ENCODE peak calls at places on chromosomes 6 and 20, in seven cellular contexts. One of them, this sample, is unnamed. For H3K9me3, the result is how much of the 10 kb centered on the place peaks cover.

GRCh38 chr6:78513856-78514255 is 353.5 kb upstream of the IRAK1BP1 start:
- DNase-seq in heart right ventricle: no peak
- DNase-seq in GM23248: no peak
- DNase-seq in OCI-LY7: peak
- DNase-seq in CD8-positive, alpha-beta memory T cell: no peak
- DNase-seq in SJSA1: no peak
- DNase-seq in upper lobe of right lung: no peak
- DNase-seq in this sample: no peak

GRCh38 chr20:63392465-63393365 is 31.6 kb upstream of the CHRNA4 start:
- DNase-seq in heart right ventricle: no peak
- DNase-seq in GM23248: no peak
- DNase-seq in OCI-LY7: no peak
- DNase-seq in CD8-positive, alpha-beta memory T cell: no peak
- DNase-seq in SJSA1: no peak
- DNase-seq in upper lobe of right lung: no peak
- DNase-seq in this sample: no peak

GRCh38 chr6:31794294-31794865 is 1.2 kb downstream of the VARS1 start:
- DNase-seq in heart right ventricle: no peak
- DNase-seq in GM23248: peak
- DNase-seq in OCI-LY7: peak
- DNase-seq in CD8-positive, alpha-beta memory T cell: no peak
- DNase-seq in SJSA1: peak
- DNase-seq in upper lobe of right lung: no peak
- DNase-seq in this sample: no peak

GRCh38 chr6:116036075-116036773 is 24.5 kb downstream of the FRK start:
- DNase-seq in heart right ventricle: no peak
- DNase-seq in GM23248: no peak
- DNase-seq in OCI-LY7: no peak
- DNase-seq in CD8-positive, alpha-beta memory T cell: no peak
- DNase-seq in SJSA1: no peak
- DNase-seq in upper lobe of right lung: no peak
- DNase-seq in this sample: no peak

GRCh38 chr20:63061051-63061531 is 54.3 kb upstream of the BHLHE23 start:
- DNase-seq in heart right ventricle: no peak
- DNase-seq in GM23248: no peak
- DNase-seq in OCI-LY7: no peak
- DNase-seq in CD8-positive, alpha-beta memory T cell: no peak
- DNase-seq in SJSA1: no peak
- DNase-seq in upper lobe of right lung: peak
- DNase-seq in this sample: no peak

GRCh38 chr6:97176468-97176867 is 106.5 kb downstream of the MMS22L start:
- DNase-seq in heart right ventricle: no peak
- DNase-seq in GM23248: no peak
- DNase-seq in OCI-LY7: no peak
- DNase-seq in CD8-positive, alpha-beta memory T cell: no peak
- DNase-seq in SJSA1: no peak
- DNase-seq in upper lobe of right lung: no peak
- DNase-seq in this sample: no peak

GRCh38 chr20:51800132-51800721 is 2.1 kb downstream of the SALL4 start:
- DNase-seq in heart right ventricle: peak
- DNase-seq in GM23248: peak
- DNase-seq in OCI-LY7: peak
- DNase-seq in CD8-positive, alpha-beta memory T cell: peak
- DNase-seq in SJSA1: peak
- DNase-seq in upper lobe of right lung: peak
- DNase-seq in this sample: peak

GRCh38 chr6:79993012-79993910 is 11.2 kb upstream of the TTK start:
- DNase-seq in heart right ventricle: no peak
- DNase-seq in GM23248: no peak
- DNase-seq in OCI-LY7: no peak
- DNase-seq in CD8-positive, alpha-beta memory T cell: no peak
- DNase-seq in SJSA1: no peak
- DNase-seq in upper lobe of right lung: no peak
- DNase-seq in this sample: no peak

GRCh38 chr20:11917663-11918062 is at the start of gene BTBD3:
- DNase-seq in heart right ventricle: peak
- DNase-seq in GM23248: peak
- DNase-seq in OCI-LY7: no peak
- DNase-seq in CD8-positive, alpha-beta memory T cell: no peak
- DNase-seq in SJSA1: no peak
- DNase-seq in upper lobe of right lung: no peak
- DNase-seq in this sample: no peak

GRCh38 chr6:111015656-111016190 is 33.9 kb downstream of the RPF2 start:
- DNase-seq in heart right ventricle: no peak
- DNase-seq in GM23248: no peak
- DNase-seq in OCI-LY7: no peak
- DNase-seq in CD8-positive, alpha-beta memory T cell: no peak
- DNase-seq in SJSA1: no peak
- DNase-seq in upper lobe of right lung: no peak
- DNase-seq in this sample: no peak

GRCh38 chr6:80210618-80211017 is 104.1 kb downstream of the BCKDHB start:
- DNase-seq in heart right ventricle: no peak
- DNase-seq in GM23248: no peak
- DNase-seq in OCI-LY7: no peak
- DNase-seq in CD8-positive, alpha-beta memory T cell: no peak
- DNase-seq in SJSA1: no peak
- DNase-seq in upper lobe of right lung: no peak
- DNase-seq in this sample: no peak

GRCh38 chr20:58321205-58321604 is 11.7 kb downstream of the RAB22A start:
- DNase-seq in heart right ventricle: no peak
- DNase-seq in GM23248: no peak
- DNase-seq in OCI-LY7: no peak
- DNase-seq in CD8-positive, alpha-beta memory T cell: no peak
- DNase-seq in SJSA1: no peak
- DNase-seq in upper lobe of right lung: no peak
- DNase-seq in this sample: no peak

GRCh38 chr6:149478631-149479314 is 6.0 kb downstream of the ZC3H12D start:
- DNase-seq in heart right ventricle: no peak
- DNase-seq in GM23248: no peak
- DNase-seq in OCI-LY7: no peak
- DNase-seq in CD8-positive, alpha-beta memory T cell: no peak
- DNase-seq in SJSA1: no peak
- DNase-seq in upper lobe of right lung: no peak
- DNase-seq in this sample: no peak

GRCh38 chr6:100099189-100100074 is 105.4 kb upstream of the MCHR2 start:
- DNase-seq in heart right ventricle: no peak
- DNase-seq in GM23248: peak
- DNase-seq in OCI-LY7: peak
- DNase-seq in CD8-positive, alpha-beta memory T cell: no peak
- DNase-seq in SJSA1: peak
- DNase-seq in upper lobe of right lung: no peak
- DNase-seq in this sample: no peak

GRCh38 chr6:37243131-37243815 is 14.3 kb upstream of the TBC1D22B start:
- DNase-seq in heart right ventricle: no peak
- DNase-seq in GM23248: no peak
- DNase-seq in OCI-LY7: no peak
- DNase-seq in CD8-positive, alpha-beta memory T cell: no peak
- DNase-seq in SJSA1: no peak
- DNase-seq in upper lobe of right lung: no peak
- DNase-seq in this sample: no peak

GRCh38 chr6:144534123-144534676 is 249.1 kb downstream of the UTRN start:
- DNase-seq in heart right ventricle: no peak
- DNase-seq in GM23248: peak
- DNase-seq in OCI-LY7: no peak
- DNase-seq in CD8-positive, alpha-beta memory T cell: no peak
- DNase-seq in SJSA1: no peak
- DNase-seq in upper lobe of right lung: no peak
- DNase-seq in this sample: no peak

GRCh38 chr20:1275919-1276318 is 9.8 kb downstream of the SNPH start:
- DNase-seq in heart right ventricle: no peak
- DNase-seq in GM23248: no peak
- DNase-seq in OCI-LY7: no peak
- DNase-seq in CD8-positive, alpha-beta memory T cell: no peak
- DNase-seq in SJSA1: no peak
- DNase-seq in upper lobe of right lung: no peak
- DNase-seq in this sample: no peak

DNA sequence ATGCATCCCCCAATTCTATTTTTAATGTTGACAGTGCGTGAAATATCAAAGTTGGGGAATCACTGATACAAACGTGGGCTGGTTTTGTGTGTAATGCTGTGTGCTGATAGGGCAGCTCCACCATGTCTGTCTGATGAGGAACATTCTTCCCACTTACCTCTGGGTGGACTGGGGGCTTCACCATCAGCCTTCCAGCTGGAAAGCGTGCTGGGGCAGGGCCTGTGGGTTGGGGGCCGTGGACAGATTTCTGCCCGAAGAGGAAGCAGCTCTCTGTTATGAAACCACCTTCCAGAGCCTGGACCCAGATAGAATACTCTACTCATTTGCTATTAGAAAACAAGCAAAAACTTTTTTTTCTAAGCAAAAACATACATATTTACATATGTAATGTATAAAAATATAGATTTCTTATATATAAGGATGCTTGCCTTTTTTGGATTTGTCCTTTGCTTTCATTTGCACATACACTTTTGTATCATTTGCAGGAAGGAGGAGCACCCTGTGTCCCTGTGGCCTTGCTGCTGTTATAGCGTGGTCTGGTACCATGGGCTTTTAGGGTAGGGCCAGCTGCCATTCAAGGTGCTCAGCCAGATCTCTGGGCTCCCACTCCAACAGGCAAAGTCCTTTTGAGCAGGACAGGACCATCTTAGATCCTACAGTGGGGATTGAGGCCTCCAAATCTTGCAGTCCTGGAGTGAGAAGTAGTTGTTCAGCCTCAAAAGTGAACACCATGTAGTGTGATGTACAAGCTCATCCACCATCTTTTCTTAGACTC is 48.1 kb downstream of the DUSP22 start:
- DNase-seq in heart right ventricle: no peak
- DNase-seq in GM23248: no peak
- DNase-seq in OCI-LY7: no peak
- DNase-seq in CD8-positive, alpha-beta memory T cell: no peak
- DNase-seq in SJSA1: no peak
- DNase-seq in upper lobe of right lung: peak
- DNase-seq in this sample: no peak
- H3K9me3 ChIP-seq in heart right ventricle: under half
- H3K9me3 ChIP-seq in GM23248: under half
- H3K9me3 ChIP-seq in OCI-LY7: under half
- H3K9me3 ChIP-seq in CD8-positive, alpha-beta memory T cell: under half
- H3K9me3 ChIP-seq in SJSA1: under half
- H3K9me3 ChIP-seq in upper lobe of right lung: under half
- H3K9me3 ChIP-seq in this sample: under half

GRCh38 chr20:61994546-61994945 is 71.1 kb downstream of the TAF4 start:
- DNase-seq in heart right ventricle: no peak
- DNase-seq in GM23248: no peak
- DNase-seq in OCI-LY7: no peak
- DNase-seq in CD8-positive, alpha-beta memory T cell: no peak
- DNase-seq in SJSA1: no peak
- DNase-seq in upper lobe of right lung: no peak
- DNase-seq in this sample: no peak
- H3K9me3 ChIP-seq in heart right ventricle: under half
- H3K9me3 ChIP-seq in GM23248: under half
- H3K9me3 ChIP-seq in OCI-LY7: under half
- H3K9me3 ChIP-seq in CD8-positive, alpha-beta memory T cell: under half
- H3K9me3 ChIP-seq in SJSA1: under half
- H3K9me3 ChIP-seq in upper lobe of right lung: under half
- H3K9me3 ChIP-seq in this sample: under half

DNA sequence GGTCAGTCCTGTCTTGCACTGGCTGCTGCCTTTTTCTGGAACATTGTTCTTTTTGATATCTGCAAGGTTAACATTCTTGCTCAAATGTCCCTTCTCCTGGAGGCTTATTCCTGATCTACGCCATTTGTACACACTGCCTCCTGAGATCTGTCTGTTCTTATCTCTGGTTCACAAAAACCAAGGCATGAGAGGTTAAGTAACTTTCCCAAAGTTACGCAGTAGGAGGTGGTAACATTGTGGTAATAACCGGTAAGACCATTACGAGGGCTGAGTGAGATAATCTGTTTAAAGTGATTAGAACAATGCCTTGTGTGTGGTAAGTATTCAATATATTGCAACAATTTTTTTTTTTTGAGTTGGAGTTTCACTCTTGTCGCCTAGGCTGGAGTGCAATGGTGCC is 132.1 kb downstream of the FNDC1 start:
- DNase-seq in heart right ventricle: no peak
- DNase-seq in GM23248: no peak
- DNase-seq in OCI-LY7: no peak
- DNase-seq in CD8-positive, alpha-beta memory T cell: no peak
- DNase-seq in SJSA1: no peak
- DNase-seq in upper lobe of right lung: no peak
- DNase-seq in this sample: no peak
- H3K9me3 ChIP-seq in heart right ventricle: under half
- H3K9me3 ChIP-seq in GM23248: under half
- H3K9me3 ChIP-seq in OCI-LY7: under half
- H3K9me3 ChIP-seq in CD8-positive, alpha-beta memory T cell: under half
- H3K9me3 ChIP-seq in SJSA1: under half
- H3K9me3 ChIP-seq in upper lobe of right lung: under half
- H3K9me3 ChIP-seq in this sample: under half

GRCh38 chr6:39997101-39997635 is 62.9 kb upstream of the MOCS1 start:
- DNase-seq in heart right ventricle: no peak
- DNase-seq in GM23248: no peak
- DNase-seq in OCI-LY7: no peak
- DNase-seq in CD8-positive, alpha-beta memory T cell: no peak
- DNase-seq in SJSA1: no peak
- DNase-seq in upper lobe of right lung: no peak
- DNase-seq in this sample: no peak

GRCh38 chr6:39995633-39996032 is 61.4 kb upstream of the MOCS1 start:
- DNase-seq in heart right ventricle: no peak
- DNase-seq in GM23248: no peak
- DNase-seq in OCI-LY7: no peak
- DNase-seq in CD8-positive, alpha-beta memory T cell: no peak
- DNase-seq in SJSA1: no peak
- DNase-seq in upper lobe of right lung: no peak
- DNase-seq in this sample: no peak

GRCh38 chr6:39998126-39998525 is 63.9 kb upstream of the MOCS1 start:
- DNase-seq in heart right ventricle: no peak
- DNase-seq in GM23248: no peak
- DNase-seq in OCI-LY7: no peak
- DNase-seq in CD8-positive, alpha-beta memory T cell: no peak
- DNase-seq in SJSA1: no peak
- DNase-seq in upper lobe of right lung: no peak
- DNase-seq in this sample: no peak

GRCh38 chr6:40000964-40001515 is 66.8 kb upstream of the MOCS1 start:
- DNase-seq in heart right ventricle: no peak
- DNase-seq in GM23248: no peak
- DNase-seq in OCI-LY7: no peak
- DNase-seq in CD8-positive, alpha-beta memory T cell: no peak
- DNase-seq in SJSA1: no peak
- DNase-seq in upper lobe of right lung: no peak
- DNase-seq in this sample: no peak

DNA sequence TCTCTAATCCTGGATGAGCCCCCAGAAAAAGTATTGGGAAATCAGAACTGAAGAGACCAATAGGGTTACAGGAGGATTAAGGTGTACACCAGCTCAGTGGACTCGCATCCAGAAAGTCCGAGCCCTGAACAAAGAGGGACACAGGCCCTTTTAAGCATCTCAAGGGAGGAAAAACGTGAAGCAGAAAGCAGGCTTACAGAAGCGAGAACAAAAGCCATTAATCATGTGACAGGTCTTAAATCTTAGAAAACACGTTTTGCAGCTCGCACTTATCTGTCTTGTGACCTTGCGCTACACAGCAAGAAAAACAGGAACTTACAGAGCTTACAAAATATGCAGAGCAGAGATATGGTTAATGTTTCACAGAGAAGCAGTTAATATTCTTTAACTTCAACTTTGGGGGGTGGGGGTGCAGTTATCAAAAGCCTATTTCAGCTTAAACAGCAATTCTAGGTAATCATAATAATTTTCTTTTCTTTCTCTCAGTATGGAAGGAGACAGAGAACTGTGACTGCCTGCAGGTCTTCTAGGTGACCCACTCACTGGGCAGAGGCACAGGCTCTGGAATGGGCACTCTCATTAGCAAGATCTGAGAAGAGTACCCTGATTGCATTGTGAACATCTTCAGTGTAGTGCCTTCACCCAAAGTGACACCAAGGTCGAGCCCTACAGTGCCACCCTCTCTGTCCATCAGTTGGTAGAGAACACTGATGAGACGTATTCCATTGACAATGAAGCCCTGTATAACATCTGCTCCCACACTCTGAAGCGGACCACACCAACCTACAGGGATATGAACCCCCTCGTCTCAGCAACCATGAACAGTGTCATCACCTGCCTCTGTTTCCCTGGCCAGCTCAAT is 65.0 kb upstream of the MOCS1 start:
- DNase-seq in heart right ventricle: no peak
- DNase-seq in GM23248: no peak
- DNase-seq in OCI-LY7: no peak
- DNase-seq in CD8-positive, alpha-beta memory T cell: no peak
- DNase-seq in SJSA1: no peak
- DNase-seq in upper lobe of right lung: no peak
- DNase-seq in this sample: no peak
- H3K9me3 ChIP-seq in heart right ventricle: under half
- H3K9me3 ChIP-seq in GM23248: under half
- H3K9me3 ChIP-seq in OCI-LY7: under half
- H3K9me3 ChIP-seq in CD8-positive, alpha-beta memory T cell: under half
- H3K9me3 ChIP-seq in SJSA1: under half
- H3K9me3 ChIP-seq in upper lobe of right lung: under half
- H3K9me3 ChIP-seq in this sample: under half

This sample was measured in T-helper 17 cell.